ENCODE peak calls at places on chromosomes 13 and 19, in seven cellular contexts. P is SK-N-SH, Z is transverse colon, K is breast epithelium, S is stomach, X is spleen, T is K562. C is an unnamed sample.

GRCh38 chr13:45623516-45624090 is 8.1 kb upstream of the ERICH6B start:
- DNase-seq in K (no peak), Z (no peak), P (peak; percentile 39), T (peak; percentile 20), X (no peak), S (no peak), C (no peak)

GRCh38 chr13:114116734-114117133 is 15.7 kb downstream of the RASA3 start:
- DNase-seq in T (no peak), P (no peak), S (no peak), Z (no peak), K (no peak), X (no peak), C (no peak)

GRCh38 chr13:78596701-78597550 is 6.4 kb downstream of the POU4F1 start:
- DNase-seq in S (no peak), X (no peak), K (no peak), T (no peak), Z (no peak), P (no peak), C (no peak)

GRCh38 chr13:66513728-66514127 is 716.4 kb downstream of the PCDH9 start:
- DNase-seq in T (no peak), Z (no peak), X (no peak), S (no peak), P (no peak), K (no peak), C (no peak)

GRCh38 chr13:85601526-85601925 is 197.7 kb downstream of the SLITRK6 start:
- DNase-seq in T (no peak), X (no peak), P (no peak), S (no peak), K (no peak), Z (no peak), C (no peak)

GRCh38 chr19:14015454-14016035 is 9.4 kb upstream of the RFX1 start:
- DNase-seq in X (no peak), P (no peak), K (no peak), Z (no peak), S (no peak), T (no peak), C (no peak)

GRCh38 chr19:7505682-7506384 is 10.1 kb upstream of the ZNF358 start:
- DNase-seq in P (peak; percentile 95), Z (peak; percentile 74), S (no peak), K (no peak), T (peak; percentile 95), X (no peak), C (peak; percentile 64)

GRCh38 chr19:49316284-49316683 is 8.7 kb downstream of the SLC6A16 start:
- DNase-seq in X (no peak), T (no peak), K (no peak), Z (no peak), P (no peak), S (no peak), C (no peak)

GRCh38 chr19:5495792-5496191 is 40.6 kb downstream of the ZNRF4 start:
- DNase-seq in X (no peak), T (no peak), P (no peak), Z (no peak), K (no peak), S (no peak), C (no peak)

GRCh38 chr13:113491418-113491883 is 940 bp upstream of the DCUN1D2 start:
- DNase-seq in P (peak; percentile 78), T (peak; percentile 61), K (no peak), X (peak; percentile 89), Z (peak; percentile 33), S (peak; percentile 37), C (no peak)

GRCh38 chr19:48635966-48636858 is 967 bp downstream of the DBP start:
- DNase-seq in Z (peak; percentile 63), T (no peak), S (no peak), P (no peak), K (no peak), X (peak; percentile 91), C (peak; percentile 78)

GRCh38 chr13:69589531-69589930 is 518.1 kb upstream of the ATXN8OS start:
- DNase-seq in X (no peak), S (no peak), K (no peak), Z (no peak), P (no peak), T (no peak), C (no peak)

GRCh38 chr13:114145722-114146121 is 13.3 kb upstream of the RASA3 start:
- DNase-seq in P (no peak), S (no peak), Z (no peak), T (no peak), X (no peak), K (no peak), C (peak; percentile 46)

GRCh38 chr19:50492303-50493052 is 15.8 kb upstream of the GARIN5A start:
- DNase-seq in K (no peak), S (no peak), X (no peak), Z (no peak), T (peak; percentile 57), P (peak; percentile 53), C (peak; percentile 45)

GRCh38 chr19:18588611-18589379 is at the start of gene REX1BD:
- DNase-seq in S (peak; percentile 80), K (peak; percentile 59), X (peak; percentile 98), T (peak; percentile 86), Z (peak; percentile 84), P (peak; percentile 89), C (peak; percentile 94)

DNA sequence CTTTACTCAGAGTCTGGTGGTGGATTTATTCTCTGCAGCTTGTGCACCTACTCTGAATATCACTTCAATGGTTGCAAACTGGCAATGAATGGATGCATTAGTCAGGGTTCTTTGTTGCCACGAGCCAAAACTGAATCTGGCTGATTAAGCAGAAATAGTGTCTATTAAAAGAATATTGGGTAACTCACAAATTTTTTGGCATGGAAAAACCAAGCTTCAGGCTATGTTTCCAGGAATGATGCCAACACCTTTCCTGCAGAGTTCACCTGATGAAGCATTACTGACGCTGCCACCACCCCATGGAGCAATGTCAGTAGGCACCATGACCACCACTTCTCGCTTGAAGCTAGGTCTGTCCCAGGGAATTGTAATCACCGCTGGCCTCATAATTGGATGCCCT is 597.8 kb upstream of the SLC10A2 start:
- DNase-seq in K (peak; percentile 37), P (no peak), Z (no peak), X (no peak), T (no peak), S (no peak), C (no peak)
- H3K4me1 ChIP-seq in K (no peaks in the 10 kb centered on the region), P (peaks cover 2% of the 10 kb centered on the region), Z (no peaks in the 10 kb centered on the region), X (no peaks in the 10 kb centered on the region), T (no peaks in the 10 kb centered on the region), S (no peaks in the 10 kb centered on the region), C (no peaks in the 10 kb centered on the region)

DNA sequence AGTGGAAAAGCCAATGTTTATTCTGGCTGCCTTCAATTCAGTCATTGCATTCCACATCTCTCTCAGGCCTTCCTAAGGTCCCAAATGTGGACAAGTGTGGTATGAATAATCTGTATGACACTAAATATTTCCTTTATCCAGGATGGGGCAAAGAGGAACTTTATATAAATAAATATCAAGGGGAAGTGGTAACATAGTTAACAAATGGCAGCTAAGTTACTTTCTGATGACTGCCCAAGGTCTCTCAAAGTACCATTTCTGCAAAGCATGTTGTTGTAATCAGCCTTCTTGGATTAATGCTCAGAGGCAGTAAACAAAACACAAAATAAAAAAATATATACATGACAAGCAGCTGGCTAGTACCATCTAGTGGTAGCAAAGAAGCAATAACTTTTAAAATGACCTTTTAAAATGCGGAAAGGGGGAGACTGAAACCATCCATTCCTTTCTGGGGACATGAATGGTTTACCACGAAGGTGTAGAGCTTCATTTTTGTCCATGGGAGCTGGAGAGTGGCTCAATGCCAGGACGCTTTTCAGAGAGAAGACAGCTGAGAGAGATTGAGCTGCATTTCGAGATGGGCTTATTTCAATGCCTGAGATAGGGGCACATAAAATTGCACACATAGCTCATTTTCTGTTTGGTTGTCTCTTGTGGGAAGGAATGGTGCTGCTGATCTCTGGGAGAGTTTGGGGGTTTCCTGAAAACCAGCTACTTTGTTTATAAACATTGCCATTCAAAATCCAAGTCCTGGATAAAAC is 259.2 kb downstream of the RFC3 start:
- DNase-seq in K (no peak), Z (no peak), P (peak; percentile 35), X (no peak), T (no peak), S (no peak), C (no peak)
- TF ChIP-seq POLR2AphosphoS5 in K (no peak), Z (no peak), P (no peak), X (no peak), T (no peak), S (no peak), C (no peak)

GRCh38 chr13:22883262-22883840 is 297.4 kb upstream of the SGCG start:
- DNase-seq in T (no peak), P (no peak), X (no peak), K (no peak), Z (no peak), S (no peak), C (no peak)
- H3K27ac ChIP-seq in T (no peak overlapping the region), P (no peak overlapping the region), X (no peak overlapping the region), K (no peak overlapping the region), Z (no peak overlapping the region), S (no peak overlapping the region), C (no peak overlapping the region)

GRCh38 chr19:41411094-41411493 is 13.5 kb downstream of the BCKDHA start:
- DNase-seq in S (no peak), T (no peak), Z (no peak), X (no peak), K (no peak), P (no peak), C (no peak)

GRCh38 chr19:41409288-41409687 is 11.7 kb downstream of the BCKDHA start:
- DNase-seq in Z (no peak), P (no peak), T (peak; percentile 22), X (no peak), K (peak; percentile 59), S (peak; percentile 76), C (no peak)

GRCh38 chr19:41411682-41412265 is 14.2 kb downstream of the BCKDHA start:
- DNase-seq in K (peak; percentile 69), X (no peak), P (no peak), S (no peak), Z (no peak), T (no peak), C (no peak)

GRCh38 chr19:41412953-41413352 is 14.2 kb downstream of the B3GNT8 start:
- DNase-seq in K (no peak), T (no peak), S (no peak), Z (no peak), X (no peak), P (no peak), C (no peak)

DNA sequence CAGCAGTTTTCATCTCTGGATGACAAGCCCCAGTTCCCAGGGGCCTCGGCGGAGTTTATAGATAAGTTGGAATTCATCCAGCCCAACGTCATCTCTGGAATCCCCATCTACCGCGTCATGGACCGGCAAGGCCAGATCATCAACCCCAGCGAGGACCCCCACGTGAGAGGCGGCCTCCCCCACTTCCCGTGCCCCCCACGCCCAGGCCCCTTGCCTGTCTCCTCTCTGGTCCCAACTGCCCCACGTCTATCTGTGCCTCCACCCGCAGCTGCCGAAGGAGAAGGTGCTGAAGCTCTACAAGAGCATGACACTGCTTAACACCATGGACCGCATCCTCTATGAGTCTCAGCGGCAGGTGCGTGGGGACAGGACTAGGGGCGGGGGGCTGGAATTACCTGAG is 13.0 kb downstream of the BCKDHA start:
- DNase-seq in Z (no peak), T (no peak), P (no peak), S (no peak), K (no peak), X (no peak), C (no peak)
- H3K4me1 ChIP-seq in Z (peaks cover 11% of the 10 kb centered on the region), T (peaks cover 7% of the 10 kb centered on the region), P (peaks cover 12% of the 10 kb centered on the region), S (peaks cover 12% of the 10 kb centered on the region), K (no peaks in the 10 kb centered on the region), X (peaks cover 91% of the 10 kb centered on the region), C (peaks cover 24% of the 10 kb centered on the region)

C was measured in sigmoid colon.